ENCODE peak calls at places on chromosomes 6 and 20, in six cellular contexts. One of them, this sample, is unnamed.
A peak's percentile ranks its signal among the peaks of the same experiment; 100 is the strongest.

GRCh38 chr6:40738551-40738950 is 151.4 kb upstream of the LRFN2 start:
- DNase-seq in K562: no peak
- DNase-seq in H1: no peak
- DNase-seq in HepG2: no peak
- DNase-seq in IMR-90: no peak
- DNase-seq in GM12878: no peak
- DNase-seq in this sample: no peak

GRCh38 chr20:1761116-1761515 is 103.5 kb upstream of the SIRPG start:
- DNase-seq in H1: no peak
- DNase-seq in GM12878: no peak
- DNase-seq in HepG2: no peak
- DNase-seq in K562: no peak
- DNase-seq in IMR-90: peak; percentile 94
- DNase-seq in this sample: peak; percentile 46

GRCh38 chr6:4210619-4211419 is 75.4 kb upstream of the ECI2 start:
- DNase-seq in H1: peak; percentile 49
- DNase-seq in GM12878: no peak
- DNase-seq in HepG2: peak; percentile 48
- DNase-seq in IMR-90: peak; percentile 68
- DNase-seq in K562: peak; percentile 70
- DNase-seq in this sample: peak; percentile 50

GRCh38 chr20:38872491-38873049 is 53.6 kb upstream of the FAM83D start:
- DNase-seq in HepG2: no peak
- DNase-seq in GM12878: no peak
- DNase-seq in K562: no peak
- DNase-seq in H1: no peak
- DNase-seq in IMR-90: no peak
- DNase-seq in this sample: no peak

GRCh38 chr20:6265204-6265904 is 142.5 kb upstream of the FERMT1 start:
- DNase-seq in H1: no peak
- DNase-seq in IMR-90: peak; percentile 73
- DNase-seq in K562: no peak
- DNase-seq in HepG2: peak; percentile 55
- DNase-seq in GM12878: no peak
- DNase-seq in this sample: peak; percentile 8

GRCh38 chr20:1887321-1887720 is 7.9 kb upstream of the SIRPA start:
- DNase-seq in GM12878: no peak
- DNase-seq in IMR-90: no peak
- DNase-seq in HepG2: no peak
- DNase-seq in K562: no peak
- DNase-seq in H1: no peak
- DNase-seq in this sample: no peak

GRCh38 chr6:121756643-121757042 is 321.2 kb downstream of the GJA1 start:
- DNase-seq in GM12878: no peak
- DNase-seq in H1: no peak
- DNase-seq in K562: no peak
- DNase-seq in IMR-90: no peak
- DNase-seq in HepG2: no peak
- DNase-seq in this sample: no peak

GRCh38 chr6:10582774-10583508 is 61.8 kb downstream of the GCNT2 start:
- DNase-seq in K562: no peak
- DNase-seq in GM12878: no peak
- DNase-seq in IMR-90: no peak
- DNase-seq in H1: no peak
- DNase-seq in HepG2: peak; percentile 58
- DNase-seq in this sample: no peak

GRCh38 chr6:166747644-166748595 is 120.9 kb upstream of the RPS6KA2 start:
- DNase-seq in IMR-90: no peak
- DNase-seq in K562: no peak
- DNase-seq in GM12878: no peak
- DNase-seq in H1: no peak
- DNase-seq in HepG2: no peak
- DNase-seq in this sample: peak; percentile 14

GRCh38 chr6:87824813-87825475 is 122.9 kb upstream of the AKIRIN2 start:
- DNase-seq in HepG2: no peak
- DNase-seq in GM12878: no peak
- DNase-seq in IMR-90: no peak
- DNase-seq in K562: no peak
- DNase-seq in H1: no peak
- DNase-seq in this sample: no peak
- H3K27ac ChIP-seq in HepG2: peak overlapping the region; percentile 40
- H3K27ac ChIP-seq in GM12878: peak overlapping the region; percentile 34
- H3K27ac ChIP-seq in IMR-90: no peak overlapping the region
- H3K27ac ChIP-seq in K562: no peak overlapping the region
- H3K27ac ChIP-seq in H1: no peak overlapping the region
- H3K27ac ChIP-seq in this sample: no peak overlapping the region

GRCh38 chr20:47127986-47128385 is 228.5 kb downstream of the ZMYND8 start:
- DNase-seq in IMR-90: no peak
- DNase-seq in HepG2: no peak
- DNase-seq in GM12878: no peak
- DNase-seq in K562: no peak
- DNase-seq in H1: no peak
- DNase-seq in this sample: no peak

GRCh38 chr20:47137231-47137865 is 219.2 kb downstream of the ZMYND8 start:
- DNase-seq in IMR-90: peak; percentile 40
- DNase-seq in HepG2: no peak
- DNase-seq in GM12878: no peak
- DNase-seq in H1: no peak
- DNase-seq in K562: no peak
- DNase-seq in this sample: no peak

GRCh38 chr20:47129306-47129705 is 227.2 kb downstream of the ZMYND8 start:
- DNase-seq in GM12878: no peak
- DNase-seq in IMR-90: no peak
- DNase-seq in K562: no peak
- DNase-seq in H1: no peak
- DNase-seq in HepG2: no peak
- DNase-seq in this sample: no peak

GRCh38 chr20:47136782-47137181 is 219.7 kb downstream of the ZMYND8 start:
- DNase-seq in K562: no peak
- DNase-seq in IMR-90: no peak
- DNase-seq in H1: no peak
- DNase-seq in HepG2: no peak
- DNase-seq in GM12878: no peak
- DNase-seq in this sample: no peak

DNA sequence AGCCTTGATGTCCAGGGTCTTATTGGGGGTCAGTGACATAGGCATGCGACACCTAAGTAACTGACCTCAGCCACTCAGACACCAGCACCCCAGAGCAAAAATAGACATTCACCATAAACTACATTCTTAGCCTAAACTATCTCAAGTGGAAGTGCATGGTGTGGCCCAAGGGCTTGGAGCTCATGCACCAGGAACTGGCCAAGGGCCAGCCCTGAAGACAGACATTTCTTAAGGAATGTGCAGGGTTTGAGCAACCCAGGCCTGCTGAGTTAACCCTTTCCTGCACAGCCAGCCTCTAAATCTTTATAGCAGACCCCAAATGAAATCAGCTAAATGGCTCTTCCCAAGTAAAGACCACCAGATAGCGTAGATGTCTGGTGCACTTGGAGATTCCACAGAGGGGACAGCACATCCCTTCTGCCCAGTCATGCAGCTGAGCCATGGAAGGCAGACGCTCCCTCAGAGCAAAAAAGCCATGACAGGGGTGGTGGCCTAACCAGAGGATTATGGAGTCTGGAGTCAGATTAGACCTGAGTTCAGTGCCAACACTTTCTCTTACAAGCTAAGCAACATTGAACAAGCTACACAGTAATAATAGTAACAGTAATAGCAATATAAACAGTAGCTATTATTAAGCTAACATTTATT is 222.6 kb downstream of the ZMYND8 start:
- DNase-seq in GM12878: no peak
- DNase-seq in IMR-90: peak; percentile 79
- DNase-seq in H1: no peak
- DNase-seq in HepG2: no peak
- DNase-seq in K562: no peak
- DNase-seq in this sample: peak; percentile 59
- TF ChIP-seq USF2 in GM12878: no peak
- TF ChIP-seq USF2 in IMR-90: no peak
- TF ChIP-seq USF2 in H1: no peak
- TF ChIP-seq USF2 in HepG2: no peak
- TF ChIP-seq USF2 in K562: no peak
- TF ChIP-seq USF2 in this sample: no peak

DNA sequence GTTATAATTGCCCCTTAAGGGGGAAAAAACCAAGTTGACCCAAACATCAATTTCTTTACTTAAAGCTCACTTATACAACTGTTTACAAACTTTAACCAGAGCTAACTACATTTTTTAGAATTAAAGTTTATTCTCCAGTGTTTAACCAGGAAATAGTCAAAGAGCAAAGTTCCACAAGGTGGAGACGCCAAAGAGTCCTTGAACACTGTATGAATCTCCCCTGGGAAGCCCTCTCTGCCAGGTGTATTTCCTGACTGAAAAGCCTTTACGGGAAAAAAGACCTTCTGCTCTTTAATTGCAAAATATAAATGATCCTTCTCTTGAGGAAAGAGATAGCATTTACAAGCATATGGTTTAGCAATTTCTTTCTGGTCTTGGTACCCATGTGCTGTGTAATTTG is 36.2 kb downstream of the BTBD9 start:
- DNase-seq in H1: no peak
- DNase-seq in GM12878: no peak
- DNase-seq in IMR-90: no peak
- DNase-seq in K562: no peak
- DNase-seq in HepG2: no peak
- DNase-seq in this sample: no peak
- TF ChIP-seq CEBPB in H1: no peak
- TF ChIP-seq CEBPB in GM12878: no peak
- TF ChIP-seq CEBPB in IMR-90: no peak
- TF ChIP-seq CEBPB in K562: no peak
- TF ChIP-seq CEBPB in HepG2: no peak
- TF ChIP-seq CEBPB in this sample: no peak

DNA sequence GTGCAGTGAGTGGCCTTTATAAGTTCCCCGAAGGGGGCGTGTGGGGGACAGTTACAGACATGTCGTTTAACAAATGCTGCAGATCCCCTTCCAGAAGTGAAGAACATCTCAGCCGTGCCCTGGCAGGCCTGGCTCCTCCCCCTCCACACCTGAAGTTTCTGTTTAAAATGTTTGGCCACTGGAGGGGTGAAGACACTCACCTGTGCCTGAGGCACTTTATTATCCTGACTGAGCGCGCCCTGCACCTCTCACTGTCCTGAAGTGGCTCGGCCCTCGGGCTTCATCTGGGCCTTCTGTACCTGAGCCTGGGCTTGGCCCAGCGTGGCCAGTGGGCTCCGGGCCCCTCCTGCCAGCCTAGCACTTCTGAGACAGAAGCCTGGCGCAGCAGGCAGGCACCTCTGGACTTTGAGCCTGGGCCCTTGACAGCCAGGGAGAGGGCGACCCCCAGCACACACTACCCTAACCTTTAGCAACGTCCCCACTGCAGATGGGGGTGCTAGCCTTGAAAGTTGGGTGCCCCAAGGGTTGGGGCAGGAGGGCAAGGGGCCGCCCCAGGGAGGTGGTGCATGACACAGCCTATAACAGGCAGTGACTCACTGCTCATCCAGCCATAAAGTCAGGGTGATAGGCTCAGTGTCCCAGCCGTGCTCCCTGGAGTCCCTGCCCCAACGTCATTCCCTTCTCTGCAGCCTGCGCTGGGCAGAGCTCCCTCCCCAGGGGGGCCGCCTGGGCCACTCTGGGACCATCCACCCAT is 13.6 kb upstream of the GATA5 start:
- DNase-seq in IMR-90: no peak
- DNase-seq in H1: no peak
- DNase-seq in HepG2: no peak
- DNase-seq in GM12878: no peak
- DNase-seq in K562: peak; percentile 63
- DNase-seq in this sample: peak; percentile 36
- H3K27ac ChIP-seq in IMR-90: no peak overlapping the region
- H3K27ac ChIP-seq in H1: no peak overlapping the region
- H3K27ac ChIP-seq in HepG2: no peak overlapping the region
- H3K27ac ChIP-seq in GM12878: no peak overlapping the region
- H3K27ac ChIP-seq in K562: no peak overlapping the region
- H3K27ac ChIP-seq in this sample: peak overlapping the region; percentile 54

GRCh38 chr20:62365814-62366369 is 1.2 kb downstream of the LAMA5 start:
- DNase-seq in IMR-90: no peak
- DNase-seq in GM12878: no peak
- DNase-seq in HepG2: no peak
- DNase-seq in H1: no peak
- DNase-seq in K562: peak; percentile 89
- DNase-seq in this sample: peak; percentile 85

GRCh38 chr20:62368303-62368628 is 1.2 kb upstream of the LAMA5 start:
- DNase-seq in K562: no peak
- DNase-seq in HepG2: no peak
- DNase-seq in IMR-90: no peak
- DNase-seq in GM12878: no peak
- DNase-seq in H1: no peak
- DNase-seq in this sample: no peak

GRCh38 chr20:62366370-62367135 is 559 bp downstream of the LAMA5 start:
- DNase-seq in IMR-90: no peak
- DNase-seq in GM12878: no peak
- DNase-seq in K562: peak; percentile 83
- DNase-seq in H1: peak; percentile 58
- DNase-seq in HepG2: peak; percentile 61
- DNase-seq in this sample: no peak

GRCh38 chr20:62367483-62368302 is 581 bp upstream of the LAMA5 start:
- DNase-seq in IMR-90: no peak
- DNase-seq in K562: no peak
- DNase-seq in GM12878: no peak
- DNase-seq in H1: no peak
- DNase-seq in HepG2: peak; percentile 60
- DNase-seq in this sample: no peak

DNA sequence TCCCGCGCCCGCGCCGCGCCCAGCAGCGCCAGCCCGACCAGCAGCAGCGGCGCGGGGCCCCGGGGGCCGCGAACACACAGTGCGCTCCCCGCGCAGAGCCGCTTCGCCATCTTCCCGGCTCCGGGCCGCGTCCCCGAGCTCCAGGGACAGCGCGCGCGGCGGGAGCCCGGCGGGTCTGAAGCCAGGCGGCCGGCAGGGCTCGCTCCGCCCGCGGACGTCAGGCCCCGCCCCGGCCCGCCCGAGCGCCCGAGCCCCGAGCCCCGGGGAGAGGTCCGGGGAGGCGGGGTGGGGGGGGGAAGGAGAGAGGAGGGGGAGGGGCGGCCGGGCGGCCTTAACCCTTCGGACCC is at the start of gene LAMA5:
- DNase-seq in H1: no peak
- DNase-seq in GM12878: no peak
- DNase-seq in IMR-90: no peak
- DNase-seq in HepG2: peak; percentile 55
- DNase-seq in K562: peak; percentile 87
- DNase-seq in this sample: peak; percentile 61
- TF ChIP-seq USF2 in H1: no peak
- TF ChIP-seq USF2 in GM12878: no peak
- TF ChIP-seq USF2 in IMR-90: no peak
- TF ChIP-seq USF2 in HepG2: no peak
- TF ChIP-seq USF2 in K562: no peak
- TF ChIP-seq USF2 in this sample: no peak

DNA sequence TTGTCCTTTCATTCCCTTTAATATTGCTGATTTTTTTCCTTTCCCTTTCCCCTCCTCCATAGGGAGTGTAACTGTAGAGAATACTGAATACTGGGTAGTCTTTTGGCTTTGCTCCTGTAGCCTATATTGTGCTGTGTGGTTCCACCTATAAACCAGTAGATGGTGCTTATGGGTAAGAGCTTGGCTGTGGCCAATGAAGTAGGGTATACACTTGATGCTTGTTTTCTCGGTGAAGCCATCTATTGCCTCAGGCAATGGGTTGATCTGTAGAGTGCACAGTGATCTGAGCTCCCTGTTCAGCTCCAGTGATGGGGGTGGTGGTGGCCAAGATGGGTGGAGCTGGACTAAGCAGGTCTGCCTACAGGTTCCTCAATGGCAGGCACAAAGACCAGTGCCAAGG is 203.3 kb upstream of the IMPG1 start:
- DNase-seq in IMR-90: no peak
- DNase-seq in HepG2: no peak
- DNase-seq in H1: no peak
- DNase-seq in GM12878: no peak
- DNase-seq in K562: no peak
- DNase-seq in this sample: peak; percentile 0
- TF ChIP-seq CEBPB in IMR-90: no peak
- TF ChIP-seq CEBPB in HepG2: no peak
- TF ChIP-seq CEBPB in H1: no peak
- TF ChIP-seq CEBPB in GM12878: no peak
- TF ChIP-seq CEBPB in K562: no peak
- TF ChIP-seq CEBPB in this sample: no peak